ENCODE peak calls at places on chromosomes 7 and 10, in seven cellular contexts. M is A549, C is SK-N-SH, E is WTC11, Z is H1, L is GM12878, A is endothelial cell of umbilical vein. D is an unnamed sample.

GRCh38 chr7:152107945-152108344 is 82.5 kb downstream of the GALNT11 start:
- DNase-seq in M (no peak), C (no peak), E (no peak), Z (no peak), L (no peak), A (no peak), D (no peak)

GRCh38 chr10:127021771-127022170 is 116.5 kb downstream of the DOCK1 start:
- DNase-seq in M (no peak), C (no peak), E (no peak), Z (no peak), L (no peak), A (no peak), D (no peak)

GRCh38 chr7:4842302-4843064 is 19.3 kb downstream of the PAPOLB start:
- DNase-seq in M (no peak), C (no peak), E (no peak), Z (no peak), L (no peak), A (peak; percentile 52), D (no peak)

GRCh38 chr7:45020915-45021314 is 20.9 kb downstream of the CCM2 start:
- DNase-seq in M (no peak), C (no peak), E (no peak), Z (no peak), L (no peak), A (no peak), D (peak; percentile 35)

GRCh38 chr10:128186959-128187787 is 61.0 kb upstream of the MKI67 start:
- DNase-seq in M (no peak), C (peak; percentile 78), E (no peak), Z (no peak), L (no peak), A (no peak), D (no peak)

GRCh38 chr10:4057725-4058513 is 272.9 kb upstream of the KLF6 start:
- DNase-seq in M (peak; percentile 19), C (no peak), E (no peak), Z (no peak), L (no peak), A (no peak), D (no peak)

GRCh38 chr7:98097042-98097645 is 9.5 kb upstream of the LMTK2 start:
- DNase-seq in M (no peak), C (no peak), E (no peak), Z (no peak), L (no peak), A (no peak), D (no peak)

GRCh38 chr10:47031953-47032465 is 120.8 kb downstream of the PTPN20 start:
- DNase-seq in M (no peak), C (no peak), E (no peak), Z (no peak), L (no peak), A (no peak), D (no peak)

GRCh38 chr7:142927085-142927745 is 6.3 kb downstream of the TRPV5 start:
- DNase-seq in M (no peak), C (no peak), E (no peak), Z (no peak), L (no peak), A (no peak), D (peak; percentile 88)

GRCh38 chr10:13302821-13303555 is 3.1 kb upstream of the PHYH start:
- DNase-seq in M (no peak), C (no peak), E (no peak), Z (no peak), L (no peak), A (no peak), D (no peak)

GRCh38 chr10:77710081-77710551 is 72.5 kb upstream of the KCNMA1 start:
- DNase-seq in M (no peak), C (no peak), E (peak; percentile 41), Z (peak; percentile 76), L (peak; percentile 48), A (no peak), D (no peak)

GRCh38 chr10:81918766-81919165 is 43.8 kb downstream of the NRG3 start:
- DNase-seq in M (no peak), C (no peak), E (no peak), Z (no peak), L (no peak), A (no peak), D (no peak)

GRCh38 chr10:15719899-15720634 is at the start of gene ITGA8:
- DNase-seq in M (peak; percentile 20), C (peak; percentile 48), E (peak; percentile 59), Z (no peak), L (no peak), A (peak; percentile 22), D (peak; percentile 4)

GRCh38 chr10:15715619-15716227 is 4.0 kb downstream of the ITGA8 start:
- DNase-seq in M (no peak), C (peak; percentile 55), E (peak; percentile 35), Z (no peak), L (no peak), A (peak; percentile 44), D (no peak)

GRCh38 chr10:15718495-15719061 is 1.1 kb downstream of the ITGA8 start:
- DNase-seq in M (no peak), C (no peak), E (no peak), Z (no peak), L (no peak), A (no peak), D (no peak)

GRCh38 chr10:15720635-15721310 is 1.1 kb upstream of the ITGA8 start:
- DNase-seq in M (no peak), C (no peak), E (no peak), Z (no peak), L (no peak), A (no peak), D (no peak)

DNA sequence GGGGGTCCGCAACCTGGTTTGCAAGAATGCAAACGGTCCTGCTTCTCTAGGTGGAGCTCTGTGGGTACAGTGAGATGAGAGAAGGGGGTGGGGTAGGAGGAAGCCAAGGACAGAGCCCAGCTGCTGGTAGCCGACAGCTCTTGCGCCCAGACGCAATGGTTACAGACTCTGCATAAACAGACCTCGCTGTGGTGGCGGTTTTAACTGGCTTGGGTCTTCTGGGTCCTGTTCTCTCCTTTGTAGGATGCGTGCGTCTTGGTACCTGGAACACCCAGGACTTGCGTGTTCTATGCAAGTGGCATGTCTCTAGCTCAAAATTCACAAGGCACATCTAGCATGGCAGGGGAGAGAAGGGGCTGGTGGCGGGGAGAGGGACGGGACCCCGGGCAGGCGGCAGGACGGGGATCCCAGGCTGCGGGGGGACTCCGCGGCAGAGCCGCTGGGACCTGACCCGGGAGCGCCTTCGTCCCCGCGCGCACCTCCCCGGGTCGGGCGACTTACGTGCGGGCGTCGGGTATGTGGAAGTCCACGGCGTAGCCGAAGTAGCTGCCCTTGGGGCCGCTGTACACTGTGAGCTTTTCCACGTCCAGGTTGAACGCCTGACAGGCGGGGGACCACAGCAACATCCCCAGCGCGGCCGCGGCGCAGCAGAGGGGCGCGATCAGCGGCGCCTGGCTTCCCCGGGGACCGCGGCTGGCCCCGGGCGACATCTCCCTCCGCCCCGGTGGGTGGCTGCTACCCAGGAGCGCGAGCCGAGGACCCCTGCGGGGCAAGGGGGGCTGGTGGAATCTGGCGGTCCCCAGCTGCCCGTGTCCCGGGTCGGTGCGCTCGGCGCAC is 442 bp downstream of the ITGA8 start:
- DNase-seq in M (no peak), C (peak; percentile 55), E (peak; percentile 47), Z (no peak), L (no peak), A (peak; percentile 20), D (no peak)
- TF ChIP-seq MAX in M (no peak), C (no peak), E (no peak), Z (no peak), L (no peak), A (no peak), D (no peak)

DNA sequence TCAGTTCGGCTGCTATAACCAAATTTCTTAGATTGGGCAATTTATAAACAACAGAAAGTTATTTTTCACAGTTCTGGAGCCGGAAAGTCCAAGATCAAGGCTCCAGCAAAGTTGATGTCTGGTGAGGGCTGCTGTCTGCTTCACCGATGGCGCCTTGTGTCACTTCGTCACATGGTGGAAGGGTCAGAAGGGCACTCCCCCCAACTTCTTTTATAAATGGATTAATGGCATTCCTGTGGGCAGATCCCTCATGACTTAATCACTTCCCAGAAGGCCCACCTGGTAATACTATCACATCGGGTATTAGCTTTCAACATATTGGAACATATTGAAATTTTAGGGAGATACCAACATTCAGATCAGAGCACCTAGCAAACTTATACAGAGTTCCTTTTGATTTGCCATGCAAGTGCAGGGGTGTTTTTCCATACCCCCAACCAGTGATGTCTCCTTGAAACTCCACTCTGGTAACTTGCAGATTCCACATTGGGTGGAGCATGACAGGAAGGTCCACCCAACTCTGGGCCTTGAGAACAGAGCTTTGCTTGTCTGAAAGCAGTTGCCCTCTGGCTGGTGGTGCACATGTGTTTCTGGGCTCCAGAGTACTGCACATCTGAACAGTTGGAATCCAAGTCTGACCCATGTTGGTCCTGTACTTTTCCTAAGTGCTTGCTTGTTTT is 85.1 kb upstream of the KMT2E start:
- DNase-seq in M (no peak), C (no peak), E (no peak), Z (no peak), L (no peak), A (no peak), D (no peak)
- TF ChIP-seq MAX in M (no peak), C (no peak), E (no peak), Z (no peak), L (no peak), A (no peak), D (no peak)

DNA sequence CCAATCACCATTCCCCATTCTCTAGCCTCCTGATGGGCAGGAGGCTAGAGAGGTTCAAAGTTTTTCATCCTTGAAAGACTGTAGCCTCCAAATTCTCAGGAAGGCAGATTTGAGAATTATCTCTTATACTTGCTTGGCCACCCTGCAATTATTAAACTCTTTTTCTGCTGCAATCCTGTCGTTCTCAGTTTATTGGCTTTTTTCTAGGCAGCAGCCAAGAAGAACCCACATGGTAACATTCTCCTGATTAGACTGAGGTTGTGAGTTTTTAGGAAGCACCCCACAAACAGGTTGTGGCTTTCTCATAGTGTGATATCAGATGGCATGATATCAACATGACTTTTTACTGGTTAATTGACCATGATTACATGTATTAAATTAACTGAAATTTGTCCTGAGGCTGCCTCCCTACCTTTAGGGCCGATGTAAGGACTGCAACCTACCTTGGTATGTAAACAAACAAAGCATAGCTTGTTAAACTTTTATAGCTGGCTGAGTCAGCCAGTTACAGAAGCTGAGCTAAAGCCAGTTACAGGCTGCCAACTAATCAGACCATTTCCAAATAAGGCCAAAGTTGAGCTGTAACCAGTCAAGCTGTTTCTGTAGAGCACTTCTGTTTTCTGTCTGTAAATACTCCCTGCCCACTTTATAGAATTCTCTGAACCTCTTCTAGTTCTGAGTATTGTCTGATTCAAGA is 3.2 kb upstream of the ZNF248 start:
- DNase-seq in M (no peak), C (no peak), E (no peak), Z (no peak), L (no peak), A (no peak), D (peak; percentile 33)
- TF ChIP-seq MAX in M (no peak), C (no peak), E (no peak), Z (no peak), L (no peak), A (no peak), D (no peak)

GRCh38 chr7:158997110-158997453 is 140.7 kb downstream of the DYNC2I1 start:
- DNase-seq in M (no peak), C (peak; percentile 71), E (no peak), Z (no peak), L (no peak), A (no peak), D (no peak)
- TF ChIP-seq MAX in M (no peak), C (no peak), E (no peak), Z (no peak), L (no peak), A (no peak), D (no peak)

GRCh38 chr10:86689146-86689545 is 20.8 kb downstream of the LDB3 start:
- DNase-seq in M (no peak), C (no peak), E (no peak), Z (no peak), L (no peak), A (no peak), D (no peak)
- TF ChIP-seq MAX in M (no peak), C (no peak), E (no peak), Z (no peak), L (no peak), A (no peak), D (no peak)

D was measured in NB4.